ENCODE peak calls at places on chromosome 15, in five cellular contexts. Q, N, I, Y and H are unnamed samples.

GRCh38 chr15:60573936-60574335 is 95.0 kb upstream of the ICE2 start:
- DNase-seq in Y (no peak), Q (no peak), I (no peak), N (no peak), H (no peak)

GRCh38 chr15:83581381-83581780 is 72.5 kb upstream of the ADAMTSL3 start:
- DNase-seq in Y (no peak), I (no peak), N (no peak), Q (no peak), H (no peak)

GRCh38 chr15:56468271-56468912 is 3.5 kb upstream of the MNS1 start:
- DNase-seq in N (no peak), Q (peak), I (peak), Y (no peak), H (no peak)

GRCh38 chr15:32928876-32929275 is 211.1 kb downstream of the GREM1 start:
- DNase-seq in I (no peak), Q (no peak), N (no peak), Y (no peak), H (no peak)

GRCh38 chr15:39501366-39501765 is 79.5 kb upstream of the THBS1 start:
- DNase-seq in Y (no peak), I (no peak), Q (peak), N (peak), H (peak)

GRCh38 chr15:52180196-52180835 is 10.9 kb downstream of the GNB5 start:
- DNase-seq in N (no peak), Y (no peak), Q (no peak), I (no peak), H (no peak)

GRCh38 chr15:62389887-62390792 is 225.1 kb upstream of the C2CD4B start:
- DNase-seq in Q (peak), Y (peak), I (peak), N (peak), H (peak)

GRCh38 chr15:92818658-92819311 is 81.3 kb upstream of the CHD2 start:
- DNase-seq in I (no peak), Y (no peak), N (no peak), Q (no peak), H (no peak)

GRCh38 chr15:62020576-62021160 is 39.6 kb downstream of the VPS13C start:
- DNase-seq in Q (peak), I (peak), Y (no peak), N (no peak), H (no peak)

GRCh38 chr15:60605879-60606304 is 127.0 kb upstream of the ICE2 start:
- DNase-seq in N (no peak), Y (no peak), Q (peak), I (peak), H (no peak)

GRCh38 chr15:79978694-79979519 is 7.9 kb upstream of the BCL2A1 start:
- DNase-seq in I (peak), Y (no peak), N (peak), Q (peak), H (peak)

GRCh38 chr15:59437777-59438574 is at the start of gene FAM81A:
- DNase-seq in Y (peak), Q (peak), N (peak), I (peak), H (peak)

GRCh38 chr15:63848881-63849551 is 15.3 kb upstream of the HERC1 start:
- DNase-seq in I (no peak), Y (no peak), Q (no peak), N (no peak), H (no peak)

GRCh38 chr15:69703495-69704187 is 251.0 kb downstream of the RPLP1 start:
- DNase-seq in I (peak), N (no peak), Q (no peak), Y (no peak), H (no peak)

GRCh38 chr15:98952381-98952803 is 55.2 kb downstream of the PGPEP1L start:
- DNase-seq in Q (no peak), Y (no peak), N (no peak), I (no peak), H (no peak)

GRCh38 chr15:33894193-33894592 is 74.1 kb upstream of the CHRM5 start:
- DNase-seq in Q (no peak), N (no peak), I (no peak), Y (no peak), H (no peak)

GRCh38 chr15:91593081-91593480 is 260.4 kb upstream of the SLCO3A1 start:
- DNase-seq in Y (no peak), Q (peak), N (no peak), I (peak), H (no peak)

GRCh38 chr15:34810455-34811146 is 15.3 kb upstream of the ACTC1 start:
- DNase-seq in N (no peak), Y (no peak), Q (peak), I (peak), H (peak)

GRCh38 chr15:45943255-45943654 is 308.4 kb downstream of the SQOR start:
- DNase-seq in N (no peak), I (no peak), Q (no peak), Y (no peak), H (no peak)

GRCh38 chr15:33994005-33994615 is 25.8 kb downstream of the CHRM5 start:
- DNase-seq in I (peak), Q (peak), N (peak), Y (peak), H (peak)

GRCh38 chr15:48680841-48681240 is 35.3 kb upstream of the FBN1 start:
- DNase-seq in I (peak), N (no peak), Q (peak), Y (no peak), H (peak)

GRCh38 chr15:61861962-61862361 is 198.3 kb downstream of the VPS13C start:
- DNase-seq in N (no peak), I (no peak), Q (no peak), Y (no peak), H (no peak)

GRCh38 chr15:44426975-44427755 is at the start of gene CTDSPL2:
- DNase-seq in Y (peak), N (peak), Q (peak), I (peak), H (peak)
- TF ChIP-seq CTCF in Y (peak), N (peak), Q (peak), I (peak), H (peak)

GRCh38 chr15:38041576-38041975 is 107.1 kb downstream of the TMCO5A start:
- DNase-seq in N (no peak), I (peak), Q (peak), Y (no peak), H (peak)
- TF ChIP-seq CTCF in N (no peak), I (no peak), Q (no peak), Y (no peak), H (no peak)

GRCh38 chr15:90201944-90202375 is 830 bp downstream of the SEMA4B start:
- DNase-seq in I (no peak), N (peak), Y (peak), Q (no peak), H (no peak)

GRCh38 chr15:90200534-90201139 is 493 bp upstream of the SEMA4B start:
- DNase-seq in Y (no peak), I (no peak), N (no peak), Q (no peak), H (no peak)

GRCh38 chr15:90202929-90203328 is 1.8 kb downstream of the SEMA4B start:
- DNase-seq in N (no peak), Y (no peak), I (no peak), Q (no peak), H (no peak)

GRCh38 chr15:90203473-90203872 is 2.3 kb downstream of the SEMA4B start:
- DNase-seq in I (no peak), N (no peak), Q (no peak), Y (no peak), H (no peak)

DNA sequence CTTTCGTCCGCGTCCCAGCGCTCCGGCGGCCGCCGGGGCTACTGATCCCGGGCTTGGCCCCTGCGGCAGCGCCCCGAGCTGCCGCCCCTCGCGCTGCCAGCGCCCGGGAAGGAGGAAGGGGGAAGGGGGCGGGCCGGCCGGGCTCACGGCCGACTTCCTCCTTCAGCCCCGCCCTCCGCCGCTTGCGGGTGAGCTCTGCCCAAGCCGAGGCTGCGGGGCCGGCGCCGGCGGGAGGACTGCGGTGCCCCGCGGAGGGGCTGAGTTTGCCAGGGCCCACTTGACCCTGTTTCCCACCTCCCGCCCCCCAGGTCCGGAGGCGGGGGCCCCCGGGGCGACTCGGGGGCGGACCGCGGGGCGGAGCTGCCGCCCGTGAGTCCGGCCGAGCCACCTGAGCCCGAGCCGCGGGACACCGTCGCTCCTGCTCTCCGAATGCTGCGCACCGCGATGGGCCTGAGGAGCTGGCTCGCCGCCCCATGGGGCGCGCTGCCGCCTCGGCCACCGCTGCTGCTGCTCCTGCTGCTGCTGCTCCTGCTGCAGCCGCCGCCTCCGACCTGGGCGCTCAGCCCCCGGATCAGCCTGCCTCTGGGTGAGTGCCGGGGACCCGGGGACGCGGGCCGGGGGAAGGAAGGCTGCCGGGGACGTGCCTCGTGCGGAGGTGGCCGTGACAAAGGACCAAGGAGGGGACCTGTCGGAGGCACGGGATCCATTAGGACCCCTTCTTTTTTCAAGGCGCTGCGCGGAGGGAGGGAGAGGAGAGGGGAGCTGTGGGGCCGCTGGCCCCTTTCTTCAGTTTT is at the start of gene SEMA4B:
- DNase-seq in N (peak), I (peak), Q (peak), Y (peak), H (peak)
- TF ChIP-seq CTCF in N (no peak), I (no peak), Q (no peak), Y (no peak), H (no peak)

GRCh38 chr15:81151389-81151788 is 17.3 kb downstream of the CFAP161 start:
- DNase-seq in Q (no peak), Y (no peak), I (no peak), N (no peak), H (no peak)

GRCh38 chr15:81152799-81153198 is 18.7 kb downstream of the CFAP161 start:
- DNase-seq in I (no peak), Y (no peak), N (no peak), Q (no peak), H (no peak)

GRCh38 chr15:81155375-81156218 is 21.5 kb downstream of the CFAP161 start:
- DNase-seq in Y (no peak), I (peak), N (peak), Q (peak), H (peak)

GRCh38 chr15:81156324-81156723 is 22.3 kb downstream of the CFAP161 start:
- DNase-seq in Q (no peak), I (no peak), Y (no peak), N (no peak), H (no peak)

GRCh38 chr15:81152339-81152738 is 18.3 kb downstream of the CFAP161 start:
- DNase-seq in N (no peak), Y (no peak), Q (no peak), I (no peak), H (no peak)
- TF ChIP-seq CTCF in N (no peak), Y (no peak), Q (no peak), I (no peak), H (no peak)

DNA sequence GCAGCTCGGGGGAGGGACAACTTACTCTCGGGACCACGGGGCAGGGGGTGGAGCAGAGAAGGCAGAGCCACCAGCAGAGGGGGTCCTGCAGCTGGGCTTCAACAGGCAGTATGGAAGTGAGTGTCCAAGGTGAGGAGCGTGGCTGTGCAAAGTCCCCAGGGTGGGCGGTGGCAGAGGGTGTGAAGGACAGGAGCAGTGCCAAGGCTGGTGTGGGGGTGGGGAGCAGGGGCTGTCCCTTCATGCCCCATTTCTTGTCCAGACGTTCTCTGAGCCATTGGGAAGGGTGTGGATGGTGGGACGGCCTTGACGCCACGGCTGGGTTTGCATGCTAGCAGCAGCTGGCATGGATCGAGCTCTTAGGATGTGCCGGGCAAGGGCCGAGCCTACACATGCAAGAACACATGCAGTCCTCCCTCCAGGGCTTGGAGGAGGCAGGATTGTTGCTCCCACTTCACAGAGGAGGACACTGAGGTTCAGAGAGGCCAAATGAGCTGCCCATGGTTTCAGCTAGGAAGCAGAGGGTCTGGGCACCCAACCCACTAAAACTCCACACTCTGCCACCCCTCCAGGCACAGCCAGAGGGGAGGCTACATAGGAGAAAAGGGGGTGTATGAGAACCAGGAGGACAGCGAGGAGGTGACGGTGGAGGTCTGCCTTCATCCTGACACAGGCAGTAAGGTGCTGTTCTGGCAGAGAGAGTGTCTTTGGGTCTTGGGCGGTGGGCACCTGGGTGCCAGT is 93.6 kb downstream of the TBC1D2B start:
- DNase-seq in N (no peak), Y (no peak), I (no peak), Q (no peak), H (no peak)
- TF ChIP-seq CTCF in N (peak), Y (no peak), I (peak), Q (no peak), H (no peak)